ENCODE peak calls at places on chromosome 6, in four cellular contexts. One of them, this sample, is unnamed.

GRCh38 chr6:1199981-1200637 is 111.8 kb upstream of the FOXQ1 start:
- DNase-seq in heart left ventricle: no peak
- DNase-seq in fibroblast of the aortic adventitia: peak
- DNase-seq in A673: no peak
- DNase-seq in this sample: no peak

GRCh38 chr6:34035704-34036356 is 110.1 kb downstream of the GRM4 start:
- DNase-seq in fibroblast of the aortic adventitia: no peak
- DNase-seq in heart left ventricle: no peak
- DNase-seq in A673: no peak
- DNase-seq in this sample: no peak

GRCh38 chr6:53066059-53066406 is 829 bp downstream of the FBXO9 start:
- DNase-seq in A673: peak
- DNase-seq in heart left ventricle: peak
- DNase-seq in fibroblast of the aortic adventitia: peak
- DNase-seq in this sample: peak

GRCh38 chr6:25487012-25487411 is 165.0 kb upstream of the SCGN start:
- DNase-seq in heart left ventricle: no peak
- DNase-seq in A673: no peak
- DNase-seq in fibroblast of the aortic adventitia: no peak
- DNase-seq in this sample: no peak

GRCh38 chr6:15365273-15365687 is 119.4 kb downstream of the JARID2 start:
- DNase-seq in fibroblast of the aortic adventitia: peak
- DNase-seq in heart left ventricle: peak
- DNase-seq in A673: peak
- DNase-seq in this sample: no peak

GRCh38 chr6:100573169-100573568 is 108.4 kb upstream of the SIM1 start:
- DNase-seq in A673: peak
- DNase-seq in heart left ventricle: no peak
- DNase-seq in fibroblast of the aortic adventitia: peak
- DNase-seq in this sample: peak

GRCh38 chr6:8548979-8549378 is 113.6 kb upstream of the SLC35B3 start:
- DNase-seq in A673: no peak
- DNase-seq in fibroblast of the aortic adventitia: no peak
- DNase-seq in heart left ventricle: no peak
- DNase-seq in this sample: no peak

GRCh38 chr6:26205625-26206574 is 118.7 kb downstream of the HFE start:
- DNase-seq in A673: peak
- DNase-seq in fibroblast of the aortic adventitia: peak
- DNase-seq in heart left ventricle: no peak
- DNase-seq in this sample: no peak

GRCh38 chr6:10720229-10720959 is 2.5 kb upstream of the TMEM14C start:
- DNase-seq in A673: peak
- DNase-seq in fibroblast of the aortic adventitia: peak
- DNase-seq in heart left ventricle: peak
- DNase-seq in this sample: no peak

GRCh38 chr6:35718911-35719381 is 17.9 kb upstream of the ARMC12 start:
- DNase-seq in fibroblast of the aortic adventitia: no peak
- DNase-seq in A673: no peak
- DNase-seq in heart left ventricle: no peak
- DNase-seq in this sample: no peak

GRCh38 chr6:43845646-43846045 is 75.6 kb downstream of the VEGFA start:
- DNase-seq in A673: no peak
- DNase-seq in heart left ventricle: no peak
- DNase-seq in fibroblast of the aortic adventitia: no peak
- DNase-seq in this sample: no peak

GRCh38 chr6:48426636-48427035 is 315.6 kb upstream of the PTCHD4 start:
- DNase-seq in fibroblast of the aortic adventitia: peak
- DNase-seq in A673: no peak
- DNase-seq in heart left ventricle: no peak
- DNase-seq in this sample: no peak

GRCh38 chr6:9795880-9796279 is 619.0 kb downstream of the TFAP2A start:
- DNase-seq in heart left ventricle: no peak
- DNase-seq in fibroblast of the aortic adventitia: no peak
- DNase-seq in A673: peak
- DNase-seq in this sample: peak

GRCh38 chr6:155093430-155093829 is 98.3 kb downstream of the TIAM2 start:
- DNase-seq in A673: no peak
- DNase-seq in heart left ventricle: no peak
- DNase-seq in fibroblast of the aortic adventitia: no peak
- DNase-seq in this sample: no peak

GRCh38 chr6:160431791-160432404 is 83.7 kb downstream of the SLC22A3 start:
- DNase-seq in fibroblast of the aortic adventitia: peak
- DNase-seq in heart left ventricle: no peak
- DNase-seq in A673: no peak
- DNase-seq in this sample: no peak

GRCh38 chr6:11083491-11083890 is 10.1 kb upstream of the SMIM13 start:
- DNase-seq in fibroblast of the aortic adventitia: peak
- DNase-seq in heart left ventricle: no peak
- DNase-seq in A673: no peak
- DNase-seq in this sample: no peak

GRCh38 chr6:117505337-117505736 is 22.9 kb downstream of the DCBLD1 start:
- DNase-seq in fibroblast of the aortic adventitia: no peak
- DNase-seq in A673: no peak
- DNase-seq in heart left ventricle: no peak
- DNase-seq in this sample: no peak

GRCh38 chr6:55379895-55380294 is 52.6 kb downstream of the GFRAL start:
- DNase-seq in fibroblast of the aortic adventitia: no peak
- DNase-seq in A673: peak
- DNase-seq in heart left ventricle: no peak
- DNase-seq in this sample: no peak

GRCh38 chr6:87718662-87719433 is 16.8 kb upstream of the AKIRIN2 start:
- DNase-seq in fibroblast of the aortic adventitia: peak
- DNase-seq in heart left ventricle: no peak
- DNase-seq in A673: no peak
- DNase-seq in this sample: no peak

GRCh38 chr6:149248688-149249369 is 68.7 kb upstream of the TAB2 start:
- DNase-seq in fibroblast of the aortic adventitia: no peak
- DNase-seq in A673: no peak
- DNase-seq in heart left ventricle: no peak
- DNase-seq in this sample: no peak

GRCh38 chr6:72218125-72218524 is 331.8 kb downstream of the RIMS1 start:
- DNase-seq in A673: peak
- DNase-seq in fibroblast of the aortic adventitia: peak
- DNase-seq in heart left ventricle: peak
- DNase-seq in this sample: peak

GRCh38 chr6:136657629-136658028 is 107.4 kb upstream of the MAP7 start:
- DNase-seq in A673: no peak
- DNase-seq in fibroblast of the aortic adventitia: no peak
- DNase-seq in heart left ventricle: no peak
- DNase-seq in this sample: no peak

GRCh38 chr6:139713911-139714527 is 339.6 kb upstream of the CITED2 start:
- DNase-seq in fibroblast of the aortic adventitia: peak
- DNase-seq in heart left ventricle: no peak
- DNase-seq in A673: no peak
- DNase-seq in this sample: no peak

GRCh38 chr6:129188795-129189194 is 305.9 kb downstream of the LAMA2 start:
- DNase-seq in heart left ventricle: no peak
- DNase-seq in fibroblast of the aortic adventitia: no peak
- DNase-seq in A673: no peak
- DNase-seq in this sample: no peak

GRCh38 chr6:106444777-106445507 is 84.4 kb downstream of the CRYBG1 start:
- DNase-seq in fibroblast of the aortic adventitia: peak
- DNase-seq in A673: peak
- DNase-seq in heart left ventricle: no peak
- DNase-seq in this sample: peak

GRCh38 chr6:168244961-168245551 is 74.5 kb downstream of the DACT2 start:
- DNase-seq in A673: no peak
- DNase-seq in fibroblast of the aortic adventitia: no peak
- DNase-seq in heart left ventricle: no peak
- DNase-seq in this sample: no peak

GRCh38 chr6:158361961-158362634 is 49.8 kb downstream of the TULP4 start:
- DNase-seq in heart left ventricle: no peak
- DNase-seq in A673: no peak
- DNase-seq in fibroblast of the aortic adventitia: peak
- DNase-seq in this sample: no peak

GRCh38 chr6:21555197-21555596 is 38.4 kb upstream of the SOX4 start:
- DNase-seq in heart left ventricle: no peak
- DNase-seq in fibroblast of the aortic adventitia: no peak
- DNase-seq in A673: no peak
- DNase-seq in this sample: no peak

GRCh38 chr6:113564401-113565161 is 292.6 kb upstream of the MARCKS start:
- DNase-seq in A673: peak
- DNase-seq in fibroblast of the aortic adventitia: peak
- DNase-seq in heart left ventricle: peak
- DNase-seq in this sample: peak

GRCh38 chr6:89602136-89602535 is 36.4 kb downstream of the LYRM2 start:
- DNase-seq in fibroblast of the aortic adventitia: no peak
- DNase-seq in A673: no peak
- DNase-seq in heart left ventricle: no peak
- DNase-seq in this sample: no peak

GRCh38 chr6:89605861-89606260 is 32.7 kb downstream of the LYRM2 start:
- DNase-seq in A673: no peak
- DNase-seq in fibroblast of the aortic adventitia: no peak
- DNase-seq in heart left ventricle: no peak
- DNase-seq in this sample: no peak

GRCh38 chr6:89599727-89600126 is 38.8 kb downstream of the LYRM2 start:
- DNase-seq in heart left ventricle: peak
- DNase-seq in A673: no peak
- DNase-seq in fibroblast of the aortic adventitia: no peak
- DNase-seq in this sample: no peak

GRCh38 chr6:89602713-89603112 is 35.8 kb downstream of the LYRM2 start:
- DNase-seq in fibroblast of the aortic adventitia: no peak
- DNase-seq in A673: no peak
- DNase-seq in heart left ventricle: no peak
- DNase-seq in this sample: no peak

GRCh38 chr6:89604662-89605061 is 33.9 kb downstream of the LYRM2 start:
- DNase-seq in fibroblast of the aortic adventitia: no peak
- DNase-seq in A673: no peak
- DNase-seq in heart left ventricle: no peak
- DNase-seq in this sample: no peak
- TF ChIP-seq CTCF in fibroblast of the aortic adventitia: no peak
- TF ChIP-seq CTCF in A673: no peak
- TF ChIP-seq CTCF in heart left ventricle: no peak
- TF ChIP-seq CTCF in this sample: no peak

GRCh38 chr6:169625376-169625775 is 76.5 kb downstream of the WDR27 start:
- DNase-seq in fibroblast of the aortic adventitia: no peak
- DNase-seq in A673: no peak
- DNase-seq in heart left ventricle: no peak
- DNase-seq in this sample: no peak
- TF ChIP-seq CTCF in fibroblast of the aortic adventitia: no peak
- TF ChIP-seq CTCF in A673: no peak
- TF ChIP-seq CTCF in heart left ventricle: no peak
- TF ChIP-seq CTCF in this sample: no peak

GRCh38 chr6:18154507-18155272 is at the start of gene TPMT:
- DNase-seq in fibroblast of the aortic adventitia: no peak
- DNase-seq in A673: no peak
- DNase-seq in heart left ventricle: no peak
- DNase-seq in this sample: peak
- TF ChIP-seq CTCF in fibroblast of the aortic adventitia: no peak
- TF ChIP-seq CTCF in A673: no peak
- TF ChIP-seq CTCF in heart left ventricle: no peak
- TF ChIP-seq CTCF in this sample: no peak

DNA sequence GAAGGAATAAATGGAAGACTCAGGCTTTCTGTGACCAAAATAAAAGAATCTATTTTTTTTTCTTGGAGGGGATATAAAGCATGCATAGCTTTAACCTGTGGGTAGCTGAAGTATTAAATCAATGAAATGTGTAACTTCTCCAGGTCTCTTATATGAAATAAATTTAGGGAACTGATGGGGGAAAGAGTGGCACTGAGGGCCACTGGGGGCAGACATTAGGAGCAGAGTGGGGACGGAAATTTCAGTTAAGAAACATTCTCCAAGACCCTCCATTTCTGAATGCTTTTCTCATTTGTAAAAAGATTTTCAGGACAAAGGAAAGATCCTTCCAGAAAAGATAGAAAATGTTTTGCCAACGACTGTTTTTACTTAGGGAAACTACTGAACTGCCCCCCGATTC is 131.0 kb downstream of the GPX5 start:
- DNase-seq in heart left ventricle: no peak
- DNase-seq in A673: no peak
- DNase-seq in fibroblast of the aortic adventitia: no peak
- DNase-seq in this sample: no peak
- TF ChIP-seq CTCF in heart left ventricle: no peak
- TF ChIP-seq CTCF in A673: no peak
- TF ChIP-seq CTCF in fibroblast of the aortic adventitia: no peak
- TF ChIP-seq CTCF in this sample: no peak

DNA sequence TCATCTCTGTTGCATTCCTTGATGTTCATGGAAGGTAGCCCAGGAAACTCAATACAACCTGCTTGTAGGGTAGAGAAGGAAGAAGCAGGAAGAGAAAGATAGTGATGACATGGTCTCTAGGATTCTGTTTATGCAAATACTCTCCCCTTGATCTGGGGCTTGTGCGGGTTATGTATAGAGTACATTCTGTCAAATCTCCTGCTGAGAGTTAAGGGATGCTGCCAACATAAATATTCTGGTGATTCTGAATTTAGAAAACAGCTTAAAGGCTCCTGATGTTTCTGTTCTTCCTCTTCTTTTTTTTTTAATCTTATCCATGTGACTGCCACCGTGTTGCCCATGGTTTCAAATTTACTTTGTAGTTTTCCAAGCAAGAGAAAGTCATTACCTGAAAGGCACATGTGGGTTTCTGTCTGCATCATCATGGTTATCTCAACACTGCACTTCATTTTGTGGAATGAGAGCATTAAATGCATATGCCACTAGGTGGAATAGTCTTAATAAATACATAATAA is 150.6 kb downstream of the RPS12 start:
- DNase-seq in fibroblast of the aortic adventitia: no peak
- DNase-seq in heart left ventricle: no peak
- DNase-seq in A673: no peak
- DNase-seq in this sample: no peak
- TF ChIP-seq CTCF in fibroblast of the aortic adventitia: no peak
- TF ChIP-seq CTCF in heart left ventricle: no peak
- TF ChIP-seq CTCF in A673: no peak
- TF ChIP-seq CTCF in this sample: no peak

GRCh38 chr6:50358113-50358512 is 308.4 kb upstream of the DEFB112 start:
- DNase-seq in A673: no peak
- DNase-seq in fibroblast of the aortic adventitia: no peak
- DNase-seq in heart left ventricle: no peak
- DNase-seq in this sample: no peak
- TF ChIP-seq CTCF in A673: no peak
- TF ChIP-seq CTCF in fibroblast of the aortic adventitia: no peak
- TF ChIP-seq CTCF in heart left ventricle: no peak
- TF ChIP-seq CTCF in this sample: no peak

This sample was measured in endothelial cell.